ENCODE peak calls at places on chromosome 1, in nine cellular contexts. V is NB4, G is sigmoid colon, P is A549, T is spleen, B is ovary, W is vagina, Z is body of pancreas, U is adrenal gland. J is an unnamed sample.

GRCh38 chr1:245154429-245155185 is at the start of gene KIF26B:
- DNase-seq in T (peak; percentile 80), G (no peak), W (no peak), P (peak; percentile 58), V (peak; percentile 72), Z (peak; percentile 43), U (peak; percentile 31), B (peak; percentile 60), J (peak; percentile 64)

GRCh38 chr1:221263831-221264767 is 384.9 kb downstream of the HLX start:
- DNase-seq in U (peak; percentile 59), T (no peak), Z (peak; percentile 52), V (peak; percentile 72), G (peak; percentile 76), W (no peak), P (peak; percentile 79), B (no peak), J (peak; percentile 41)

GRCh38 chr1:215905493-215906095 is 338.5 kb downstream of the KCTD3 start:
- DNase-seq in G (no peak), U (no peak), P (no peak), B (no peak), V (no peak), T (no peak), W (no peak), Z (no peak), J (no peak)

GRCh38 chr1:234532511-234532922 is 53.5 kb upstream of the TARBP1 start:
- DNase-seq in G (peak; percentile 86), W (no peak), B (no peak), V (peak; percentile 50), T (no peak), P (no peak), U (peak; percentile 43), Z (peak; percentile 90), J (no peak)

GRCh38 chr1:78071696-78072095 is 25.9 kb downstream of the GIPC2 start:
- DNase-seq in V (no peak), W (no peak), U (no peak), B (no peak), T (no peak), G (no peak), P (no peak), Z (no peak), J (no peak)

GRCh38 chr1:55284856-55285255 is 69.7 kb upstream of the USP24 start:
- DNase-seq in V (peak; percentile 39), T (no peak), Z (peak; percentile 35), W (no peak), B (no peak), U (peak; percentile 31), G (peak; percentile 76), P (peak; percentile 64), J (no peak)

GRCh38 chr1:3674100-3675094 is 22.1 kb downstream of the TP73 start:
- DNase-seq in W (no peak), T (peak; percentile 76), P (no peak), U (no peak), Z (peak; percentile 62), V (no peak), G (no peak), B (no peak), J (no peak)

GRCh38 chr1:80509965-80510522 is 1290.7 kb upstream of the ADGRL2 start:
- DNase-seq in Z (no peak), W (no peak), U (no peak), B (no peak), P (no peak), G (no peak), T (no peak), V (no peak), J (peak; percentile 12)

GRCh38 chr1:228496084-228496483 is 8.9 kb downstream of the RNF187 start:
- DNase-seq in V (no peak), B (no peak), P (no peak), T (no peak), Z (no peak), G (no peak), W (no peak), U (no peak), J (no peak)

GRCh38 chr1:228494044-228494353 is 6.8 kb downstream of the RNF187 start:
- DNase-seq in T (no peak), W (no peak), U (no peak), G (peak; percentile 37), V (no peak), B (no peak), Z (no peak), P (no peak), J (no peak)

GRCh38 chr1:228494391-228494790 is 7.2 kb downstream of the RNF187 start:
- DNase-seq in W (no peak), G (no peak), U (no peak), P (no peak), V (no peak), Z (no peak), B (no peak), T (no peak), J (no peak)

GRCh38 chr1:228496494-228496893 is 9.3 kb downstream of the RNF187 start:
- DNase-seq in B (no peak), W (no peak), P (no peak), T (no peak), G (no peak), U (no peak), V (no peak), Z (no peak), J (no peak)

DNA sequence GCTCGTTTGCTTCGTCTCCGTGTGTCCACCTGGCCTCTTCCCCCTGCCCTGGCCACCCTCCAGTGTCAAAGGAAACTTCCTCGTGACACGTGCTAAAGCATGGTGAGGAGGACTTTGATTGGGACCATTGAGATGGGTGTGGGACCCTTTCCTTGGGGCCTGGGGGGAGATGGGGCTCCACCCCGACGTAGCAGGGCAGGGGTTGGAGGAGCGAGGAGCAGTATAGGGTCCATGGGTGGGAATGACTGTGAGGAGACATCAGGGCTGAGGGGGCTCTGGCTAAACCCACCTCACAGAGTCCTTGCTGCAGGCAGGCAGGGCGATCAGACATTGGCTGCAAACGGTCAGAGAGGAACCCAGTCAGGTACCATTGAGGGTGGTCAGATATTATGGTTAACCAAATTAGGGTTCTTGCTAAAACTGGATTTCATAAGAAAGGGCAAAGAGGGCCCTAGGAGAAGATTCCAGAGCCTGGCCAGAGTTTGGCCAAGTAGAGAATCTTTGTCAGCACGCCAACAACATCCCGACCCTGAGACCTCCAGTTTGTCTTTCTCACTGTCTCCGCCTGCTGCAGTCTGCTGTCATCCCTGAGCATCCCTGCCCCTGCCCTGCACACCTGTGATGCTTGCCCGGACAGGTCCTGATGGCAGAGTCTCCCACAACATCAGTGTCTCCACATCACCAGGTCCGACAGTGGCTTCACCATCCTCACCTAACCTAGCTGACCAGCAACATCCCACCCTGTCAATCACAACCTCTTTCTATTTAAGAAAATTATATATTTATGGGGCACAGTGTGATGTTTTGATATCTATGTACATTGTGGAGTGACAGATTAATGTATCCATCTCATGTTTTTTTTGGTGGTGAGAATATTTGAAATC is 8.0 kb downstream of the RNF187 start:
- DNase-seq in T (no peak), V (no peak), W (no peak), Z (no peak), P (no peak), U (no peak), B (no peak), G (peak; percentile 51), J (no peak)
- TF ChIP-seq POLR2A in T (no peak), V (no peak), W (no peak), Z (no peak), P (no peak), U (no peak), B (no peak), G (no peak), J (no peak)

DNA sequence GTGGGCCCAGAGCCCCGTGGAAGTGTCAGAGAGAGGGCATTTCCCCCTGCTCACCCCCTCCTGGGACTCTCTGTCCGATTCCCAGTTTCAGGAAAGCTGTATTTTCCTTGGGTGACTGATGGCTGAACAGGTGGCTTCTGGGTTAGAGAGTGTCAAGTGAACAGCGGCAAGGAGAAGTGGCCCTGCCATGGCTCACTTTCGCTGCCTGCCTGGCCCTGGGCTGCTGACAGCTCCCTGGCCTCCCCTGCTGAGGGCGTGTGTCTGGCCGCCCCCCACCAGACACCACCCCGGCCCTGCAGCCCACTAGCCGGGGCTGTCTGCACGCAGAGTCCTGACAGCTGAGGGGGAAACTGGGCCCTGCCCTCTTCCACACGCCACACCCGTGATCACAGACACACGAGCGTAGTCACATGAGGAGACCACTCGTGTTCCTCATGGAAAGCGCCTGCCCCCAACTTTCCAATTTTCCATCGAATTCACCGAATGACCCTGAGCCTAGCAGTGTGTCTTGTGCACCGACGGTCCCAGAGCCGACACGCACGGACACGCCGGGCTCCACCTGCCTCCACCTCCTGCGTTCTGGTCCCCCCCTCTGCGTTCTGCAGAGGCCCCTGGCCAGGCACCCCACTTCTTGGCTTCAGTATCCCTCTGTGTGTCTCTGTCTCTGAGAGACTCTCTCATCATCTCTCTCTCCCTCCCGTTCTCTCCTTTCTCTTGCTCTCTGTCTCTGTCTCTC is 60.6 kb upstream of the CASZ1 start:
- DNase-seq in T (no peak), W (no peak), U (no peak), P (no peak), V (no peak), G (no peak), B (no peak), Z (no peak), J (no peak)
- TF ChIP-seq POLR2A in T (no peak), W (no peak), U (no peak), P (no peak), V (no peak), G (no peak), B (no peak), Z (no peak), J (no peak)

GRCh38 chr1:15429701-15430149 is 8.5 kb upstream of the CTRC start:
- DNase-seq in G (no peak), V (peak; percentile 53), P (peak; percentile 69), U (peak; percentile 88), T (no peak), B (no peak), W (no peak), Z (peak; percentile 57), J (no peak)
- TF ChIP-seq POLR2A in G (no peak), V (no peak), P (no peak), U (peak; percentile 77), T (no peak), B (no peak), W (no peak), Z (no peak), J (no peak)

GRCh38 chr1:1307261-1307907 is 346 bp downstream of the ACAP3 start:
- DNase-seq in V (peak; percentile 36), B (peak; percentile 72), G (no peak), P (no peak), T (peak; percentile 91), U (peak; percentile 44), Z (peak; percentile 39), W (no peak), J (no peak)

GRCh38 chr1:1306661-1307260 is 969 bp downstream of the ACAP3 start:
- DNase-seq in P (no peak), T (no peak), U (no peak), W (no peak), Z (no peak), G (no peak), V (no peak), B (no peak), J (no peak)

GRCh38 chr1:1309525-1310385 is 1.4 kb downstream of the PUSL1 start:
- DNase-seq in T (no peak), B (no peak), U (no peak), V (peak; percentile 29), Z (no peak), G (no peak), P (no peak), W (no peak), J (no peak)

GRCh38 chr1:1308756-1309524 is 543 bp downstream of the PUSL1 start:
- DNase-seq in Z (peak; percentile 60), P (no peak), T (no peak), V (peak; percentile 51), B (peak; percentile 68), G (peak; percentile 82), U (no peak), W (no peak), J (no peak)

DNA sequence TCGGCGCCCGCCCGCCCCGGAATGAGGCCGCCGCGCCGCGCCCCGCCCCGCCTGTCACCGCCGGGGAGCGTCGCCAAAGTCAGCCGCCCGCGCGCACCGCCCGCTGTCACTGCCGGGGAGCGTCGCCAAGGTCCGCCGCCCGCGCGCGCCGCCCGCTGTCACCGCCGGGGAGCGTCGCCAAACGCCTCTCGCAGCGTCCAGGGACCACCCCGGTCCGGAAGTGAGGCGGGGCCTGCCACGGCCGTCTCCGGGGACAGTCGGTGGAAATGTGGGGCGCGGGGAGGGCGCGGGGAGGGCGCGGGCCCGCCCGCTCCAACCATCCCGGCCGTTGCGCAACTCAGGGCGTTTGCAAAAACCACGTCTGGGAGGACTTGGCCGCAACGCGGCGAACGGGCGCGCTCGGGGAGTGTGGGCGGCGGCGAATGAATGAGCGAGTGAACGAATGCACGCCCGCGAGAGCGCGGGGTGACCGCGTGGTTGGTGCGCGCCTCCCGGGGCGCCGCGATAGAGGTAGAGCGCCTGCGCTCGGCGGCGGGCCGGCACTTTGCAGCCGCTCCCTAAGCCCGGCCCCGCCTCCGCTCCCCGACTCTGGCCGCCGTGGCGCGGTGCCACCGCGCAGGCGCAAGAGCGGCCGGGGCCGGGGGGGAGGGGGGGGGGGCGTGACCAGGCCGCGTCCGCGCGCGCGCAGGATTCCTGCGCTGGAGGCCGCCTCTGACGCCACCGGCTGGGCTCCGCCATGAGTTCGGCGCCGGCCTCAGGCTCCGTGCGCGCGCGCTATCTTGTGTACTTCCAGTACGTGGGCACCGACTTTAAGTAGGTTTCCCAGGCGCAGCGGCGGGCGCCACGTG is at the start of the genes ACAP3 and PUSL1:
- DNase-seq in Z (peak; percentile 87), W (no peak), P (peak; percentile 92), U (peak; percentile 90), G (peak; percentile 97), V (peak; percentile 96), T (peak; percentile 96), B (peak; percentile 93), J (peak; percentile 92)
- TF ChIP-seq POLR2A in Z (no peak), W (no peak), P (peak; percentile 7), U (peak; percentile 53), G (peak; percentile 33), V (peak; percentile 36), T (no peak), B (peak; percentile 51), J (peak; percentile 43)